ENCODE peak calls at places on chromosomes 5 and 9, in four cellular contexts. J is SJCRH30, D is sigmoid colon, Y is heart right ventricle. A is an unnamed sample.

GRCh38 chr9:117073539-117074336 is 341.1 kb downstream of the ASTN2 start:
- DNase-seq in D (no peak), Y (no peak), J (peak; percentile 67), A (no peak)

GRCh38 chr9:134682651-134683364 is 41.2 kb downstream of the COL5A1 start:
- DNase-seq in D (peak; percentile 62), J (no peak), Y (no peak), A (peak; percentile 37)

GRCh38 chr5:181031716-181032115 is 8.3 kb upstream of the BTNL9 start:
- DNase-seq in J (no peak), Y (no peak), D (no peak), A (no peak)

GRCh38 chr5:124880903-124881302 is 134.5 kb upstream of the ZNF608 start:
- DNase-seq in D (no peak), Y (no peak), J (no peak), A (no peak)

GRCh38 chr5:139893873-139894272 is 98.3 kb downstream of the PSD2 start:
- DNase-seq in D (no peak), J (no peak), Y (no peak), A (no peak)

GRCh38 chr9:123710299-123710698 is 219.6 kb downstream of the DENND1A start:
- DNase-seq in D (no peak), J (no peak), Y (no peak), A (no peak)

GRCh38 chr5:125326114-125326513 is 579.7 kb upstream of the ZNF608 start:
- DNase-seq in D (no peak), J (peak; percentile 89), Y (no peak), A (peak; percentile 77)

GRCh38 chr5:83540105-83540504 is 68.6 kb downstream of the VCAN start:
- DNase-seq in D (no peak), J (no peak), Y (no peak), A (no peak)

GRCh38 chr9:125121156-125121555 is 22.2 kb downstream of the SCAI start:
- DNase-seq in J (no peak), D (no peak), Y (no peak), A (no peak)

GRCh38 chr9:37914154-37914551 is 10.2 kb upstream of the SLC25A51 start:
- DNase-seq in D (no peak), J (no peak), Y (no peak), A (peak; percentile 42)

GRCh38 chr5:148290271-148291195 is 21.7 kb upstream of the SPINK7 start:
- DNase-seq in D (no peak), Y (no peak), J (no peak), A (no peak)

GRCh38 chr5:149550267-149550582 is 1.0 kb downstream of the CSNK1A1 start:
- DNase-seq in J (no peak), Y (no peak), D (no peak), A (no peak)

GRCh38 chr9:94945191-94946144 is 219.0 kb downstream of the AOPEP start:
- DNase-seq in D (peak; percentile 86), Y (no peak), J (peak; percentile 62), A (no peak)

DNA sequence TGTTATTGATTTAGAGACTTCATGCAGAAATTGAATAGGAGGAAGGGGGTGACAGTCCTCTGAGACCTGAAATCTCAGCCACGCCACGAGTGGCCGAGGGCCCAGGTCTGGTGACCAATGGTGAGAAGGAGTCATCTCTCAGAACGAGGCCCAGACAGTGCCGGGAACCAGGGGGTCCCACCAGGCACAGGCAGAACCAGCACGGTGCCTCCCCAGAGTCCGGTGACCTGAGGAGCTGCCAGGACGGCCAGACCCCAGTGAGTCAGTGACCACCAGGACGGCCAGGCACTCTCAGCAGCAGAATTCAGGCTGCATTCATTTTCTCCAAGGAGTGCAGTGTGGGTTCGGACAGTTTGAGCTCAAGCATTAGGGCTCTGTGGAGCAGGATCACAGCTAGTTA is 43.8 kb upstream of the NKD2 start:
- DNase-seq in Y (no peak), J (no peak), D (no peak), A (no peak)
- H3K27me3 ChIP-seq in Y (peaks cover 30% of the 10 kb centered on the region), J (peaks cover 21% of the 10 kb centered on the region), D (no peaks in the 10 kb centered on the region), A (peaks cover 43% of the 10 kb centered on the region)

GRCh38 chr9:107749787-107750444 is 260.3 kb upstream of the KLF4 start:
- DNase-seq in J (peak; percentile 89), D (peak; percentile 96), Y (peak; percentile 81), A (peak; percentile 87)
- H3K27ac ChIP-seq in J (peak overlapping the region; percentile 68), D (peak overlapping the region; percentile 75), Y (peak overlapping the region; percentile 75), A (peak overlapping the region; percentile 89)

DNA sequence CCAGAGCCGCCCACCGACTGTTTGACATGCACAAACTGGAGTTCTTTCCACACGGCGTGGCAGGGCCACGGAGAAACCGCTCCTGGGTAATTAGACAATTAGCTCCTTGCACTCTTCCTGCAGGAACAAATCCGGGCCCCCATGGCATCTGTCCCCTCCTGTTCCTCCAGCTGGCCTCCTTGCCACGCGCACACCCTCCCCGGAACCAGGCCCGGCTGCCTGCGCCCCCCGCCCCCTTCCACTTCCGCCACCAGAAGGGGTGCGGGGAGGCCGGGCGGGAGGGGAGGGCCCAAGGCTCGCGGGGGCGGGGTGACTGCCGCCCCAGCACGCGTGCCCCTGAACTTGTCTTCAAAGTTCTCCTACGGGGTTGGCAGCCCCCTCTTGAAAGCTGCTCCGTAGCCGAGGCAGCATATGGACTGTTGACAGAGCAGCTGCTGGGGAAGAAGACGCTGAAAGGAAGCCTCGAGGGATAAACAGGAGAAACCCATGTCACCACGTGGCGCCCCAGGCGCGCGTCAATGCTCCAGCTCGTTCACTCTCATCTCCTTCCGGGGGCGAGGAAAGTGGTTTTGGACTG is 74.4 kb downstream of the SEC61B start:
- DNase-seq in J (peak; percentile 19), D (peak; percentile 67), Y (peak; percentile 40), A (no peak)
- H3K4me3 ChIP-seq in J (peak overlapping the region; percentile 33), D (peak overlapping the region; percentile 34), Y (no peak overlapping the region), A (no peak overlapping the region)

GRCh38 chr9:132590318-132591182 is 8.1 kb downstream of the BARHL1 start:
- DNase-seq in J (no peak), D (no peak), Y (no peak), A (no peak)

GRCh38 chr9:132591244-132591643 is 8.8 kb downstream of the BARHL1 start:
- DNase-seq in J (no peak), Y (no peak), D (no peak), A (no peak)

GRCh38 chr9:132592451-132592850 is 10.0 kb downstream of the BARHL1 start:
- DNase-seq in J (no peak), Y (no peak), D (no peak), A (no peak)

GRCh38 chr9:132590037-132590317 is 7.6 kb downstream of the BARHL1 start:
- DNase-seq in Y (no peak), J (no peak), D (no peak), A (no peak)

DNA sequence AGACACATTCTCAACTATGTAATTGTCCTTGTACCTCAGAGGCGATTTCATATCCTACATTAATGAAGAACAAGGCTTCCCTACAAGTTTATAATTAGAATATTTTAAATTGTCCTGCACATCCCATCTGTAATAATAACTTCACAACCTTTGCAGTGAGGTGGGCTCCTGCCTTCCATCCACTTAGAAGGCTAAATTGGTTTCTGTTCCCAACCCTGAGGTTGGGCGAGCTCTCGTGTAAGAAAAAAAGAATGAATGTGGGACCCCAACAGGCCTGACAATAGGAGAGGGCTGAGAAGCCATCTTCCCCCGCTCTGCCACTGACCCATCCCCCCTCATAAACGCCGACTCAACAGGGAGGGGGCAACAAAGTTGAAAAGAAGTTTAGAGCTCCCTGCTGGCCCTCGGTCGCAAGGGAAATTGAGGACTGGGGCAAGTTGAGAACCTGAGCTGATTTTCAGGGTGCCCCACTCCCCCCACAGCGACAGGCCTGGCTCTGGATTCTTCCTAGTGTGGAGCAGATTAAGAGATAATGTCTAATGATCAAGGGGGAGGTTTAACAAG is 9.4 kb downstream of the BARHL1 start:
- DNase-seq in D (no peak), Y (no peak), J (no peak), A (no peak)
- H3K27me3 ChIP-seq in D (peaks cover 56% of the 10 kb centered on the region), Y (peaks cover 61% of the 10 kb centered on the region), J (no peaks in the 10 kb centered on the region), A (peaks cover 49% of the 10 kb centered on the region)

GRCh38 chr9:129333961-129334743 is 156.1 kb upstream of the IER5L start:
- DNase-seq in Y (peak; percentile 89), D (peak; percentile 96), J (peak; percentile 85), A (peak; percentile 99)

GRCh38 chr9:129336601-129337286 is 158.7 kb upstream of the IER5L start:
- DNase-seq in Y (no peak), J (no peak), D (no peak), A (no peak)

GRCh38 chr9:129334744-129335080 is 156.7 kb upstream of the IER5L start:
- DNase-seq in Y (no peak), J (no peak), D (no peak), A (no peak)

GRCh38 chr9:129336130-129336528 is 158.1 kb upstream of the IER5L start:
- DNase-seq in D (no peak), J (no peak), Y (no peak), A (no peak)

GRCh38 chr9:129335456-129336129 is 157.5 kb upstream of the IER5L start:
- DNase-seq in D (peak; percentile 81), Y (no peak), J (no peak), A (no peak)
- H3K27ac ChIP-seq in D (peak overlapping the region; percentile 84), Y (peak overlapping the region; percentile 85), J (no peak overlapping the region), A (peak overlapping the region; percentile 100)

GRCh38 chr5:64532657-64533056 is 26.8 kb downstream of the RGS7BP start:
- DNase-seq in Y (no peak), D (no peak), J (no peak), A (no peak)
- H3K4me3 ChIP-seq in Y (no peak overlapping the region), D (no peak overlapping the region), J (no peak overlapping the region), A (no peak overlapping the region)

DNA sequence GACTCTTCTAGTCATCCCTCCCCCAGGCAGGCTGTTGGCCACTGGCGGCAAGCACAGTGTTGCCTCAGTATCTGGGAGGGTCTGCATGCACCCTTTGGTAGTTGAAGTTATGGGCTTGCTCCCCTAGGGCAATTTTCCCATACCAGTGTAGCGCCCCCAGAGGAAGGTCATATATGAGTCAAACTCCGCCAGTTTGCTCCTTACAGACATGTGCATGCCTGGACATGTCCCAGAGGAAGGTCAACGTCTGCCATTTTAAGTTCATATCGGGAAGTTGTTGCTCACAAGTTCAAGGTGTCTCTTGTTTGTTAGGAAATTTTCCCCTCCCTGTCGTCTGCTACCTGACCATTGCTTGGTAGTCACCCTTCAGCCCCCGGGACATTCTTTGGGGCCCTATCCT is 51.3 kb upstream of the MROH2B start:
- DNase-seq in J (peak; percentile 23), D (no peak), Y (no peak), A (no peak)
- H3K27me3 ChIP-seq in J (peaks cover 7% of the 10 kb centered on the region), D (no peaks in the 10 kb centered on the region), Y (no peaks in the 10 kb centered on the region), A (no peaks in the 10 kb centered on the region)

DNA sequence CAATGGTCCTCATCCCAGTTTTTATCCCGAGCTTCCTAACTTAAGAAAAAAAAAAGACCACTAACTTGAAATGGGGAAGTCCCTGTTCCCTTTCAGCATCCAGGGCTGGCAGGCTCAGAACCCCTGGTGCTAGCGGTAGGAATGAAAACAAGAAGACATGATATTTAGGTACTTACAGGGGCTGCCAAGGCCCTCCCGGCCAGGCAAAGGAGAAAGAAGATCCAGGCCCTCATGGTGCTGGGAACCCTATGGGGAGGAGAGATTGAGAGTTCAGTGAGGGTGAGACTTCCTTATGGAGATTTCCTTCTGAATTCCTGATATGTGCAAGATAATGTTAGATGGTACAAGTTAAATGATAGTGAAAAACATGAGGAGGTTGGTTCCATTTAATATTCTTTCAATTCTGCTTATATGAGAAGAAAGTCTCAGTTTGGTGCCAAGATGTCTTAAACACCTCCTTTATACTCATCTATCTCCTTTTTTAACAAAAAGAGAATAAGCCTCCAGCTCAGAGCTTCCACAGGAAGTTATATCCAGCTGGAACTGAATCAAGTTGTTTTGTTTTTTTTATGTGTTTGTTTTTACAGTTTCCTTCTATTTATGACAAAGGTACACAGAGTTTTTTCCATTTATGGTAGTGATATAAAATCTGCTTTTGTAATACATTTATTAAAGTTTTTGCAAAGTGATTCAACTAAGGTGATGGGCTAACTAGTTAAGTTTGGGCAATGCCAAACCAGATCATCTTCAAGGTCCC is 10.6 kb downstream of the SPARC start:
- DNase-seq in Y (no peak), J (no peak), D (peak; percentile 56), A (no peak)
- H3K27ac ChIP-seq in Y (peak overlapping the region; percentile 87), J (no peak overlapping the region), D (peak overlapping the region; percentile 65), A (peak overlapping the region; percentile 31)